ENCODE peak calls at places on chromosomes 2 and 18, in eight cellular contexts. K is NCI-H510A; Z is non-pigmented ciliary epithelial cell; J is activated CD4-positive, alpha-beta T cell treated with anti-CD3 and anti-CD28 coated beads for 4 hours; X is neural progenitor cell; P is KBM-7; A is MM.1S; Q is iris pigment epithelial cell. L is an unnamed sample.
A peak's percentile ranks its signal among the peaks of the same experiment; 100 is the strongest.

GRCh38 chr18:58538604-58539386 is 90.1 kb downstream of the ALPK2 start:
- DNase-seq in Z (no peak), Q (no peak), J (no peak), P (no peak), A (no peak), K (no peak), X (no peak), L (no peak)

GRCh38 chr2:102664439-102665042 is 45.2 kb downstream of the SLC9A2 start:
- DNase-seq in K (no peak), A (no peak), Z (peak; percentile 27), Q (peak; percentile 48), X (no peak), J (peak; percentile 59), P (no peak), L (no peak)

GRCh38 chr2:61471905-61472805 is 1.3 kb upstream of the USP34 start:
- DNase-seq in P (no peak), Q (peak; percentile 45), J (peak; percentile 17), K (peak; percentile 20), Z (no peak), X (peak; percentile 36), A (peak; percentile 52), L (peak; percentile 52)

GRCh38 chr2:85131116-85131515 is 2.1 kb upstream of the TCF7L1 start:
- DNase-seq in K (no peak), Q (peak; percentile 41), P (peak; percentile 43), Z (no peak), X (peak; percentile 59), J (no peak), A (no peak), L (peak; percentile 74)

GRCh38 chr18:55337908-55338521 is 250.0 kb downstream of the TCF4 start:
- DNase-seq in X (no peak), Z (no peak), P (peak; percentile 43), K (no peak), A (no peak), Q (no peak), J (no peak), L (no peak)

GRCh38 chr2:11111811-11112425 is 43.3 kb upstream of the SLC66A3 start:
- DNase-seq in P (no peak), Q (no peak), K (no peak), Z (no peak), X (no peak), J (no peak), A (no peak), L (no peak)

GRCh38 chr18:36158261-36158867 is 28.7 kb downstream of the ELP2 start:
- DNase-seq in Z (peak; percentile 66), X (no peak), Q (peak; percentile 89), K (no peak), P (no peak), A (no peak), J (no peak), L (no peak)

GRCh38 chr2:109266998-109267854 is 138.2 kb downstream of the SH3RF3 start:
- DNase-seq in Q (peak; percentile 52), J (no peak), Z (no peak), K (no peak), A (no peak), X (peak; percentile 18), P (peak; percentile 12), L (no peak)

GRCh38 chr18:55319517-55319905 is 268.5 kb downstream of the TCF4 start:
- DNase-seq in J (no peak), P (no peak), X (no peak), A (no peak), Q (peak; percentile 71), K (no peak), Z (no peak), L (no peak)

GRCh38 chr2:2271471-2271941 is 59.6 kb downstream of the MYT1L start:
- DNase-seq in X (no peak), Q (no peak), K (peak; percentile 20), J (no peak), P (no peak), Z (no peak), A (no peak), L (peak; percentile 47)

GRCh38 chr2:227415538-227416424 is 28.0 kb upstream of the SCYGR1 start:
- DNase-seq in Q (peak; percentile 91), Z (peak; percentile 47), A (peak; percentile 68), K (no peak), P (peak; percentile 29), X (no peak), J (no peak), L (no peak)

GRCh38 chr2:161141033-161141432 is 19.2 kb upstream of the TANK start:
- DNase-seq in Z (no peak), J (no peak), A (no peak), K (no peak), P (no peak), X (no peak), Q (no peak), L (no peak)

GRCh38 chr2:43068730-43069517 is 157.5 kb downstream of the ZFP36L2 start:
- DNase-seq in J (no peak), A (no peak), P (no peak), K (no peak), Z (no peak), X (no peak), Q (no peak), L (no peak)

GRCh38 chr2:168157070-168157469 is 90.3 kb downstream of the STK39 start:
- DNase-seq in J (no peak), Q (no peak), P (no peak), Z (no peak), X (no peak), K (no peak), A (no peak), L (no peak)

GRCh38 chr2:229130522-229130921 is 140.6 kb downstream of the PID1 start:
- DNase-seq in X (no peak), Z (no peak), P (no peak), Q (peak; percentile 2), A (no peak), K (no peak), J (no peak), L (no peak)

GRCh38 chr2:226772389-226773179 is 27.0 kb downstream of the IRS1 start:
- DNase-seq in Q (peak; percentile 65), P (peak; percentile 96), J (no peak), X (no peak), Z (no peak), K (no peak), A (peak; percentile 99), L (no peak)

GRCh38 chr18:48203961-48204666 is 205.1 kb downstream of the ZBTB7C start:
- DNase-seq in A (no peak), K (no peak), X (no peak), Z (no peak), Q (no peak), P (no peak), J (no peak), L (no peak)

GRCh38 chr2:163198007-163198406 is 359.4 kb upstream of the KCNH7 start:
- DNase-seq in X (no peak), K (no peak), P (no peak), J (no peak), A (no peak), Q (no peak), Z (no peak), L (no peak)

GRCh38 chr2:170770304-170771048 is at the start of gene ERICH2:
- DNase-seq in J (peak; percentile 69), Z (peak; percentile 3), X (peak; percentile 93), K (peak; percentile 95), P (peak; percentile 61), A (peak; percentile 82), Q (peak; percentile 66), L (peak; percentile 91)

GRCh38 chr2:65413610-65414009 is 18.8 kb downstream of the SPRED2 start:
- DNase-seq in P (no peak), Z (no peak), J (no peak), A (no peak), Q (peak; percentile 68), K (no peak), X (no peak), L (no peak)

GRCh38 chr2:16644204-16644925 is 21.3 kb downstream of the CYRIA start:
- DNase-seq in A (no peak), Q (peak; percentile 38), J (no peak), K (no peak), Z (no peak), P (no peak), X (no peak), L (peak; percentile 75)

GRCh38 chr2:98505991-98506664 is 61.5 kb downstream of the INPP4A start:
- DNase-seq in Z (no peak), A (no peak), K (no peak), Q (no peak), J (no peak), X (no peak), P (no peak), L (no peak)

GRCh38 chr2:36562973-36563532 is 34.9 kb downstream of the FEZ2 start:
- DNase-seq in P (no peak), A (peak; percentile 47), X (no peak), Q (peak; percentile 76), Z (no peak), K (no peak), J (no peak), L (no peak)

L was measured in NCI-H82.